ENCODE peak calls at places on chromosomes 3 and 15, in four cellular contexts. W is stimulated activated CD4-positive, alpha-beta T cell treated with anti-CD3 and anti-CD28 coated beads, TNF-alpha, amount 100 ng/mL, for 4 hours; L is mesothelial cell of epicardium; M is progenitor cell of endocrine pancreas. T is an unnamed sample.

GRCh38 chr3:45553469-45553974 is 41.0 kb upstream of the LIMD1 start:
- DNase-seq in W (no peak), L (no peak), M (no peak), T (no peak)

GRCh38 chr3:38473229-38473628 is 19.5 kb downstream of the ACVR2B start:
- DNase-seq in W (no peak), L (no peak), M (no peak), T (no peak)

GRCh38 chr15:85756411-85757072 is 38.2 kb downstream of the KLHL25 start:
- DNase-seq in M (no peak), L (no peak), W (no peak), T (peak)

GRCh38 chr3:32493437-32494414 is 8.9 kb downstream of the CMTM6 start:
- DNase-seq in W (no peak), M (no peak), L (no peak), T (no peak)

GRCh38 chr3:187914231-187914630 is 169.0 kb upstream of the BCL6 start:
- DNase-seq in W (no peak), L (no peak), M (no peak), T (no peak)

GRCh38 chr15:72342385-72342784 is 22.4 kb upstream of the CELF6 start:
- DNase-seq in M (no peak), W (peak), L (no peak), T (no peak)

GRCh38 chr3:135869439-135870105 is 96.0 kb upstream of the PPP2R3A start:
- DNase-seq in W (no peak), M (no peak), L (no peak), T (no peak)

GRCh38 chr15:42364529-42364928 is 5.2 kb downstream of the CAPN3 start:
- DNase-seq in M (no peak), L (no peak), W (no peak), T (no peak)

GRCh38 chr3:72102057-72102711 is 317.2 kb upstream of the PROK2 start:
- DNase-seq in M (no peak), W (no peak), L (no peak), T (no peak)

GRCh38 chr15:68364028-68364659 is 67.8 kb downstream of the ITGA11 start:
- DNase-seq in M (no peak), L (no peak), W (no peak), T (no peak)

GRCh38 chr3:150015906-150016305 is 45.2 kb upstream of the PFN2 start:
- DNase-seq in W (no peak), L (no peak), M (no peak), T (no peak)

GRCh38 chr15:91711384-91712082 is 142.0 kb upstream of the SLCO3A1 start:
- DNase-seq in M (no peak), W (no peak), L (no peak), T (no peak)

GRCh38 chr3:5197470-5198312 is 10.2 kb downstream of the EDEM1 start:
- DNase-seq in L (no peak), W (no peak), M (no peak), T (no peak)

GRCh38 chr3:149442845-149443544 is 31.5 kb upstream of the TM4SF4 start:
- DNase-seq in M (no peak), L (no peak), W (no peak), T (no peak)

T was measured in kidney.